ENCODE peak calls at places on chromosomes 16 and 17, in four cellular contexts. L is AG04450, D is fibroblast of mammary gland, Z is left ventricle myocardium inferior. Y is an unnamed sample.

GRCh38 chr16:3578610-3579551 is 1.7 kb upstream of the NLRC3 start:
- DNase-seq in L (no peak), D (no peak), Z (no peak), Y (no peak)

GRCh38 chr16:73170587-73170986 is 122.7 kb upstream of the ZFHX3 start:
- DNase-seq in L (no peak), D (no peak), Z (no peak), Y (no peak)

GRCh38 chr16:57314161-57314785 is 29.8 kb upstream of the PLLP start:
- DNase-seq in L (no peak), D (no peak), Z (no peak), Y (no peak)

GRCh38 chr17:78140169-78141051 is 5.8 kb upstream of the C17orf99 start:
- DNase-seq in L (no peak), D (peak; percentile 73), Z (peak; percentile 88), Y (peak; percentile 68)

GRCh38 chr17:7887482-7888183 is 956 bp upstream of the CHD3 start:
- DNase-seq in L (peak; percentile 96), D (peak; percentile 95), Z (peak; percentile 93), Y (peak; percentile 98)

GRCh38 chr17:71759422-71760060 is 361.3 kb upstream of the SOX9 start:
- DNase-seq in L (peak; percentile 39), D (no peak), Z (no peak), Y (no peak)

GRCh38 chr16:88790312-88791150 is 5.5 kb upstream of the PIEZO1 start:
- DNase-seq in L (no peak), D (no peak), Z (peak; percentile 52), Y (peak; percentile 37)

GRCh38 chr17:35540589-35541404 is 3.3 kb upstream of the SLFN12L start:
- DNase-seq in L (no peak), D (peak; percentile 25), Z (peak; percentile 31), Y (peak; percentile 68)

GRCh38 chr17:29954405-29954804 is 13.0 kb downstream of the EFCAB5 start:
- DNase-seq in L (no peak), D (no peak), Z (no peak), Y (no peak)

GRCh38 chr17:40307001-40307690 is 1.8 kb upstream of the RARA start:
- DNase-seq in L (no peak), D (peak; percentile 80), Z (no peak), Y (peak; percentile 78)

GRCh38 chr17:2713881-2714280 is 2.3 kb upstream of the CLUH start:
- DNase-seq in L (no peak), D (no peak), Z (no peak), Y (no peak)

GRCh38 chr16:12059216-12059769 is 82.8 kb downstream of the SNX29 start:
- DNase-seq in L (no peak), D (no peak), Z (peak; percentile 28), Y (no peak)

GRCh38 chr17:9839433-9839832 is 13.7 kb downstream of the GLP2R start:
- DNase-seq in L (no peak), D (peak; percentile 23), Z (no peak), Y (no peak)

GRCh38 chr16:49487746-49488145 is 114.1 kb downstream of the C16orf78 start:
- DNase-seq in L (no peak), D (no peak), Z (no peak), Y (no peak)

GRCh38 chr16:88116121-88116900 is 165.1 kb downstream of the BANP start:
- DNase-seq in L (no peak), D (peak; percentile 39), Z (no peak), Y (peak; percentile 56)

GRCh38 chr16:8776193-8776592 is 21.2 kb downstream of the TMEM186 start:
- DNase-seq in L (no peak), D (no peak), Z (no peak), Y (no peak)

GRCh38 chr16:4529085-4530060 is 9.2 kb downstream of the CDIP1 start:
- DNase-seq in L (peak; percentile 49), D (peak; percentile 42), Z (no peak), Y (no peak)

GRCh38 chr17:39820987-39821386 is 43.1 kb downstream of the IKZF3 start:
- DNase-seq in L (no peak), D (no peak), Z (no peak), Y (no peak)

GRCh38 chr17:75096082-75096625 is 8.4 kb downstream of the SLC16A5 start:
- DNase-seq in L (no peak), D (peak; percentile 69), Z (peak; percentile 75), Y (peak; percentile 84)

GRCh38 chr17:27158390-27158789 is 135.5 kb upstream of the WSB1 start:
- DNase-seq in L (no peak), D (no peak), Z (no peak), Y (no peak)

GRCh38 chr16:57513371-57514102 is 22.8 kb downstream of the CCDC102A start:
- DNase-seq in L (no peak), D (no peak), Z (no peak), Y (no peak)

GRCh38 chr17:37410357-37410756 is 3.7 kb downstream of the TADA2A start:
- DNase-seq in L (no peak), D (no peak), Z (no peak), Y (no peak)

GRCh38 chr17:79855331-79856124 is 16.3 kb upstream of the CBX4 start:
- DNase-seq in L (no peak), D (no peak), Z (no peak), Y (no peak)

GRCh38 chr16:21167360-21167759 is 8.9 kb downstream of the LDAF1 start:
- DNase-seq in L (peak; percentile 90), D (peak; percentile 92), Z (no peak), Y (no peak)

GRCh38 chr17:68383443-68384321 is 73.6 kb downstream of the WIPI1 start:
- DNase-seq in L (peak; percentile 69), D (peak; percentile 92), Z (no peak), Y (peak; percentile 94)

GRCh38 chr17:79573196-79573929 is 37.5 kb downstream of the RBFOX3 start:
- DNase-seq in L (no peak), D (peak; percentile 1), Z (no peak), Y (peak; percentile 3)

GRCh38 chr17:71084219-71084618 is 914.9 kb downstream of the KCNJ2 start:
- DNase-seq in L (no peak), D (peak; percentile 56), Z (no peak), Y (peak; percentile 74)

GRCh38 chr17:10875984-10876555 is 38.2 kb upstream of the PIRT start:
- DNase-seq in L (no peak), D (peak; percentile 34), Z (no peak), Y (peak; percentile 26)

GRCh38 chr17:35895602-35896001 is 15.4 kb upstream of the CCL5 start:
- DNase-seq in L (no peak), D (no peak), Z (no peak), Y (peak; percentile 83)

GRCh38 chr17:63975541-63976092 is 2.9 kb upstream of the SCN4A start:
- DNase-seq in L (no peak), D (no peak), Z (no peak), Y (no peak)

GRCh38 chr17:50721194-50722010 is 2.0 kb downstream of the LUC7L3 start:
- DNase-seq in L (no peak), D (peak; percentile 33), Z (no peak), Y (no peak)

DNA sequence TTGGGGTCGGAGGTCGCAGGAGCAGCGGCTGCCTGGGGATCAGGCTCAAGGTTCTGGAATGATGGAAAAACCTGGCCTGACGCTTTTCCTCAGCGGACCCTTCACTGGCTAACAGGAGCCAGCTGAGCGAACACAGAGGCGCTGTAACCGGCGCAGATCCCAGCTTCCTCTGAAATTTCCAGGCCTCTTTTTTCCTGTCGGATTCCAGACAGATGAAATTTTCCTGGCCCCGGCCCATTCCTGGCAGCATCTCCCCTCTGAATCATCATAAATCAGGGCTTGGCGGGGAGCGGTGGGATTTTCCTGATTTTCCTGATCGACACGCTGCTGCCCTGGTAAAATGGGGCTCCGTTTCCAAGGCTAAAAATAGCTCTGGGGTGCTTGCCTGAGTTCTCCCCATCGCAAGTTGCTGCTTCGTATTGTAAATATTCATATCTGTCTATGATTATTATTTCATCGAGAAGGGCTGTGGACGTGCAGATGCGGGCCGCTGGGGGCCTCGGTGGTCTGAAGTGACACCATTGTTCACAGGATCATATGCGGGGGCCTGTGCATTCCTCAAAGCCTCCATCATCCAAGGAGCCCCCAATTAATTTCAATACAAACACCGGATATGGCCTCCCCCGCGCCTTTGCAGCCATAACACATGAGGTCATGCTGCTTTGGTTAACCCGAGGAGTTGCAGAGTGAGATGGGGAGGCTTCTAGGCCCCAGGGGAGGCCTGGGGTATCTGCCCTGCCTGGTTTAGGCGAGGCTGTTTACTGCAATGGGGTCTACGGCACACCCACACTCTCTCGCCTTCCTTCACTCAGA is 45.8 kb upstream of the ETV4 start:
- DNase-seq in L (peak; percentile 59), D (peak; percentile 90), Z (peak; percentile 86), Y (peak; percentile 93)
- H3K4me3 ChIP-seq in L (peak overlapping the region; percentile 7), D (no peak overlapping the region), Z (peak overlapping the region; percentile 36), Y (no peak overlapping the region)

DNA sequence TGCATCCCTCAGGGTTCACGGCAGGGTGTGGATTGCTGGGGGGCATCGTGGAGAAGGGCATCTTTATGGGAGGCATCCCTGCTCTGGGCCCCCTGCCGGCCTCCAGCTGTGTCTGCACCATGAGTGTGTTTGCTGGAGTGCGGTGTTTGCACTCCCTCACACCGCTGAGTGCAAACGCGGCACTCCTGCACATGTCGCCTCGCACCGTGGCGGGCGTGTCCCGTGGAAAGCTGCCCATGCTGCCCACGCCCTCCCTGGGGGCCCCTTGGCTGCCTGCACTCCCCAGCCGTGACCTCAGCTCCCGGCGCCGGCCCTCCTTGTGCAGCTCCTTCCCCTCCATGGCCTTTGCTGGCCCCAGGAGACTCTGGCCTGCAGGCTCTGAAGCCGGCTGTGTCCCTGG is 74.6 kb upstream of the ZNF750 start:
- DNase-seq in L (no peak), D (peak; percentile 33), Z (peak; percentile 56), Y (peak; percentile 23)
- TF ChIP-seq CTCF in L (peak; percentile 60), D (peak; percentile 59), Z (peak; percentile 57), Y (peak; percentile 59)

DNA sequence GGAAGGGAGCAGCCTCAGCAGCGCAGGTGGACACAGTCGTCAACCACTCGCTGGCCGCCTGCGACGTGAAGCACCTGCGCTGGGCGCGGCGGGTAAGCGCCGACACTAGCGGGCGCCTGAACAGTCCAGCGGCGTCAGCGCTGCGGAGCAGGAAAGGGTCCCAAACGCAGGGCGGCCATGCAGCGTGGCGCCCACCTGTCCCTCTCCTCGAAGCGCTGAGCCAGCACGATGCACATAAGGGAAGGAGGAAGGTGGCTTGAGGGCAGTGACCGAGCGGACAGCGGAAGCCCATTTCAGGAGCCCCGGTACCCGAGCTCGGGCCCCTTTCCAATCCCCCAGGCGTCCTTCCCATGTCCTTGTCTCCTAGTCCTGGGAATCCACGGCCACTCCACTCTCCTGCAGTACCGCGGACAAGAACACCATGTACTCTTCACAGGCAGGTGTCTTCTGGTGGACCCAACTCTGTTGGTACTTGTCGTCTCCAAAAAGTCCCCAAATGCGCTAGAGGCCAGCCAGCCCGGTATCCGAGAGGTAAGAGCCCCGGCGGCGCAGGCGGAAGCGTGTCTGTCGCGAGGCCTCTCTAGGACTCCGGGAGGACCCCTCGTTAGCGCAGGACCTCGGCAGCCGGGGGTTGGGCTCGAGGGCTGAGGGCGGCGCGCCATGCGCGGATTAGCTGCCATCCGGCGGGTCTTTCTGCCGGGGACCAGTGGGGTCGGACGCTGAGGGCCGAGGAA is 14.4 kb downstream of the ZNF232 start:
- DNase-seq in L (no peak), D (no peak), Z (peak; percentile 67), Y (no peak)
- H3K4me3 ChIP-seq in L (no peak overlapping the region), D (no peak overlapping the region), Z (peak overlapping the region; percentile 72), Y (no peak overlapping the region)

DNA sequence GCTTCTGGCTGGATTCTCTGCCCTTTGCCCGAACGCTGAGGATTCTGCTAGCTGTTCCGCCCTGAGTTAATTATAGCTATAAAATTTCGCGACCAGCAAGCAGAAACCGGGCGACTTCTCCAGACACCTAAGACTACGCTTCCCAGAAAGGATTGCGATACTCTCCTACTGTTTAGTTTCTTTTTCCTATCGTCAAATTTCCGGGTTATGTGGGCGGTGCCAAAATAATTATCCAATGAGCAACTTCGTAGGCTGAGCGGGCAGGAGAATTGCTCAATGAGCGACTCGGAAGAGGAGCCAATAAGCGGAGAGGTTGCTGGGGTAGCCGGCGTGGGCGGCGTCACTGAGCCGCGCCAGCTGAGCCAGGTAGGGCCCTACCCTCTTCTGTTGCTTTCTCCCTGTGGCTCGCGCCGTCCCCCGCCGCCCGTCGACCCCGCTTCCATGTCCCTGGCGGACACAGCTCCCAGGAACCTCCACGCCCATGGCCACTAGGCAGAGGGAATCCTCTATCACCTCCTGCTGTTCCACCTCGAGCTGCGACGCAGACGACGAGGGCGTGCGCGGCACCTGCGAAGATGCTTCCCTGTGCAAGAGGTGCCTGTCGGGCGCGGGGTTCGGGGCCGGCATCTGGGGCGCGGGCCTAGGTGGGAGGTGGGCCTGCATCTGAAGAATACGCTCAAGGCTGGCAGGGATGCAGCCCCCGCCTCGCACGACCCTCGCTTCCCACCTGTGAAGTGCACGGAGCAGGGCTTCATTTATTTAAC is at the start of gene LCMT1:
- DNase-seq in L (peak; percentile 91), D (peak; percentile 98), Z (peak; percentile 87), Y (peak; percentile 98)
- TF ChIP-seq CTCF in L (no peak), D (no peak), Z (peak; percentile 11), Y (no peak)